ENCODE peak calls at places on chromosomes 11 and 22, in five cellular contexts. O is activated CD8-positive, alpha-beta memory T cell treated with anti-CD3 and anti-CD28 coated beads, Interleukin-2, amount 10 ng/mL, durations not matched to agents 7 days and 5 days; L is left ventricle myocardium inferior; D is mucosa of gallbladder; V is iPS-NIHi11. G is an unnamed sample.

GRCh38 chr22:32175751-32176644 is 16.9 kb upstream of the C22orf42 start:
- DNase-seq in V (peak), L (no peak), D (no peak), O (no peak), G (no peak)

GRCh38 chr22:50600541-50600940 is at the start of gene MAPK8IP2:
- DNase-seq in V (peak), O (no peak), L (no peak), D (no peak), G (no peak)

GRCh38 chr11:115941481-115941993 is 437.3 kb upstream of the CADM1 start:
- DNase-seq in D (peak), V (no peak), O (no peak), L (peak), G (no peak)

GRCh38 chr11:66639066-66639813 is 737 bp downstream of the RBM4 start:
- DNase-seq in L (no peak), V (no peak), O (peak), D (no peak), G (no peak)

GRCh38 chr11:100774859-100775258 is 87.8 kb downstream of the ARHGAP42 start:
- DNase-seq in L (no peak), O (no peak), D (no peak), V (no peak), G (no peak)

GRCh38 chr22:47175151-47175760 is 412.8 kb downstream of the TBC1D22A start:
- DNase-seq in V (no peak), D (peak), O (no peak), L (no peak), G (no peak)

GRCh38 chr11:79209540-79210266 is 231.1 kb downstream of the TENM4 start:
- DNase-seq in L (no peak), O (no peak), D (no peak), V (no peak), G (no peak)

GRCh38 chr11:96309001-96309642 is 33.9 kb downstream of the MAML2 start:
- DNase-seq in L (no peak), O (no peak), D (no peak), V (no peak), G (no peak)

GRCh38 chr11:8011981-8012444 is 24.9 kb downstream of the EIF3F start:
- DNase-seq in D (no peak), V (no peak), O (peak), L (no peak), G (no peak)

GRCh38 chr11:3037041-3037944 is 19.9 kb downstream of the CARS1 start:
- DNase-seq in D (peak), V (peak), O (peak), L (peak), G (no peak)

GRCh38 chr22:41940853-41941765 is 5.8 kb downstream of the CENPM start:
- DNase-seq in V (peak), D (peak), O (peak), L (peak), G (no peak)

GRCh38 chr11:128734439-128735224 is 40.8 kb downstream of the FLI1 start:
- DNase-seq in O (peak), D (peak), L (peak), V (no peak), G (no peak)

GRCh38 chr11:3939211-3939610 is 83.7 kb downstream of the STIM1 start:
- DNase-seq in D (no peak), V (no peak), O (no peak), L (no peak), G (no peak)

GRCh38 chr22:41367039-41367679 is 14.6 kb upstream of the TEF start:
- DNase-seq in L (peak), V (peak), O (no peak), D (peak), G (peak)

GRCh38 chr11:128595775-128596174 is 8.4 kb upstream of the ETS1 start:
- DNase-seq in O (no peak), V (no peak), L (no peak), D (no peak), G (no peak)

GRCh38 chr11:1194977-1195689 is 27.7 kb upstream of the MUC5B start:
- DNase-seq in L (peak), V (peak), O (no peak), D (no peak), G (no peak)

GRCh38 chr11:125262194-125262824 is 97.8 kb downstream of the PKNOX2 start:
- DNase-seq in D (no peak), L (no peak), V (no peak), O (no peak), G (no peak)

GRCh38 chr22:17578129-17578754 is 14.9 kb downstream of the SLC25A18 start:
- DNase-seq in L (peak), D (no peak), O (no peak), V (no peak), G (no peak)

GRCh38 chr11:131785801-131786200 is 415.4 kb downstream of the NTM start:
- DNase-seq in L (no peak), V (no peak), O (no peak), D (no peak), G (no peak)

GRCh38 chr11:1832181-1832988 is 2.4 kb upstream of the SYT8 start:
- DNase-seq in D (no peak), L (peak), V (peak), O (peak), G (no peak)

G was measured in GF-D8.